ENCODE peak calls at places on chromosomes 13 and 19, in seven cellular contexts. Y is testis; U is SJSA1; D is CD8-positive, alpha-beta memory T cell; T is BE2C; H is Karpas-422; G is Caco-2. A is an unnamed sample. For H3K9me3, the result is how much of the 10 kb centered on the place peaks cover.

GRCh38 chr19:3507371-3508120 is 1.4 kb downstream of the FZR1 start:
- DNase-seq in Y (peak), U (no peak), D (peak), T (no peak), H (no peak), G (no peak), A (peak)

GRCh38 chr19:9205506-9206113 is 13.8 kb downstream of the OR7D4 start:
- DNase-seq in Y (peak), U (peak), D (peak), T (peak), H (peak), G (peak), A (peak)

GRCh38 chr13:102091231-102091630 is 310.6 kb downstream of the FGF14 start:
- DNase-seq in Y (no peak), U (no peak), D (no peak), T (peak), H (peak), G (peak), A (no peak)

GRCh38 chr13:77696863-77697207 is 652 bp upstream of the SLAIN1 start:
- DNase-seq in Y (no peak), U (no peak), D (no peak), T (no peak), H (no peak), G (no peak), A (no peak)

GRCh38 chr13:113904411-113904810 is 40.5 kb upstream of the GAS6 start:
- DNase-seq in Y (peak), U (peak), D (no peak), T (peak), H (peak), G (peak), A (no peak)

GRCh38 chr13:90493667-90494066 is 853.8 kb upstream of the MIR17HG start:
- DNase-seq in Y (no peak), U (no peak), D (no peak), T (no peak), H (no peak), G (no peak), A (no peak)

GRCh38 chr19:38952395-38953165 is 21.8 kb downstream of the MRPS12 start:
- DNase-seq in Y (peak), U (no peak), D (no peak), T (peak), H (peak), G (peak), A (no peak)

GRCh38 chr13:26968431-26969335 is 202.9 kb downstream of the USP12 start:
- DNase-seq in Y (no peak), U (no peak), D (no peak), T (peak), H (no peak), G (peak), A (no peak)

GRCh38 chr13:112869202-112870061 is 99.6 kb upstream of the MCF2L start:
- DNase-seq in Y (no peak), U (no peak), D (no peak), T (no peak), H (no peak), G (no peak), A (no peak)

GRCh38 chr19:18859676-18860301 is 28.0 kb downstream of the UPF1 start:
- DNase-seq in Y (no peak), U (no peak), D (no peak), T (no peak), H (no peak), G (no peak), A (no peak)

GRCh38 chr13:106755542-106755941 is 187.6 kb upstream of the ARGLU1 start:
- DNase-seq in Y (no peak), U (no peak), D (no peak), T (no peak), H (no peak), G (no peak), A (no peak)

GRCh38 chr13:82898625-82899024 is 983.6 kb downstream of the SLITRK1 start:
- DNase-seq in Y (no peak), U (no peak), D (no peak), T (no peak), H (no peak), G (peak), A (no peak)

GRCh38 chr13:31192306-31192705 is 7.5 kb upstream of the B3GLCT start:
- DNase-seq in Y (no peak), U (no peak), D (no peak), T (no peak), H (no peak), G (no peak), A (no peak)

GRCh38 chr19:10624585-10624984 is 768 bp upstream of the SLC44A2 start:
- DNase-seq in Y (no peak), U (no peak), D (no peak), T (no peak), H (no peak), G (no peak), A (no peak)

GRCh38 chr19:11475861-11476260 is 5.0 kb downstream of the ELAVL3 start:
- DNase-seq in Y (no peak), U (no peak), D (no peak), T (no peak), H (no peak), G (no peak), A (no peak)

DNA sequence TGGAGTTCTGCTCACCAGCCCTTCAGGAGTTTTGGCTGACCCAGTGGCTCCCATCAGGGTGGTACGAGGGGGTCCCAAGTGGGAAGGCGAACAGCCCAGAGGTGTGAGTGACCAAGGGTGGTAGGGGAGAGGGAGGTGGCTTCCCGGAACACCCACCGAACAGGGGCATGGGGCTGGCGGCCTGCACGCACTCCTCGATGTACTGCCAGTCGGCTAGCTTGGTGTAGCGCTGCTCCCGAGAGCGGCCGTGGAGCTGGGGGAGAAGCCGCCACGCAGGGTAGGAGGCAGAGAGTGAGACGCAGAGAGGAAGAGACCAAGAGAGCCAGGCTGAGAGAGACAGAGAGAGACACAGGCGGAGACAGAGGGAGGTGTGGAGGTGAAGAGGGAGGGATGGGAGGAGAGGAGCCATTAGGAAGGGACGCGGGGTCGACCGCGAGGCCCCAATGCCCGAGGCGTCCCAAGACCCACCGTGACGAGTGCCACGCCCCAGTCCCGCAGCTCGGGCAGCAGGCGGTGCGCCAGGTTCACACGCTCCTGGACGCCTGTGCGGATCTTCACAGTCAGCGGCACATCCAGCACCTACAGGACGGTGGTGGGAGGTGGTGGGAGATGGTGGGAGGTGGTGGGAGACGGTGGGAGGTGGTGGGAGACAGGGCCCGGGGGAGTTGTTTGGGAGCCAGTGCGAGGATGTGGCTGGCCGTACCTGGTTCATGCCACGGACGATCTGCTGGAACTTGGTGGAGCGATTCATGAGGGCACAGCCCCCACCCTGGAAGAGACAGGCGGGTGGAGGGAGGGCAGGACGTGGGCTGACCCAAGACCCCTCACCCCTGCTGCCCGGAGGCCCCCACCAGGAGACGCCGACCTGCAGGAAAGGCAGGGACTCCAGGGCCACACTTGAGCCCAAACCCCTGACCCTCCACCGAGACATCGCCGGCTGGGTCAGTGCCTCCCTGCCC is 2.3 kb upstream of the PRR22 start:
- DNase-seq in Y (no peak), U (no peak), D (no peak), T (no peak), H (no peak), G (no peak), A (no peak)
- H3K9me3 ChIP-seq in Y (under half), U (under half), D (under half), T (under half), H (under half), G (under half), A (under half)

GRCh38 chr19:58203814-58204475 is 21.1 kb downstream of the ZNF274 start:
- DNase-seq in Y (peak), U (no peak), D (no peak), T (no peak), H (no peak), G (no peak), A (no peak)

GRCh38 chr19:58209577-58209976 is 19.1 kb upstream of the ZNF544 start:
- DNase-seq in Y (no peak), U (no peak), D (no peak), T (no peak), H (no peak), G (no peak), A (no peak)

DNA sequence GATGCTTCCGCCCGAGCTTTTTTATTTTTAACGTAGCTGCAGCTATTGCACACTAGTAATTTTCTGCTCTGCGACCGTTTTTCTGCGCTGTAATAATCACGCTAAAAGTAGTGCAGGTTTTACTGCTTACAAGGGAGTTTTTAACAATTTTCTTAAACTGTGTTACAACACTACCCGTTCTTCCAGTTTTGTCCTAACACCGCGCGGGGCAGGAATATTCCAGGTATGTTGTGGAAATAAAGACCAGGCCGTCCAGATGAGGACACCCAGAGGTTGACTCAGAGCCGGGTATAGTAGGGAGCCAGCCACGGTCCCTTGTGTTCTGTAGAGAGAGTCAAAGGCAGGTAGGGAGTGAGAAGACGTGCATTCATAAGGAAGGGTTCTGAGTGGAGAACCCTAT is 21.7 kb downstream of the ZNF274 start:
- DNase-seq in Y (no peak), U (no peak), D (no peak), T (no peak), H (no peak), G (no peak), A (no peak)
- H3K9me3 ChIP-seq in Y (under half), U (half or more), D (half or more), T (under half), H (half or more), G (half or more), A (half or more)

GRCh38 chr19:57512845-57513244 is 13.1 kb downstream of the ZNF773 start:
- DNase-seq in Y (no peak), U (no peak), D (no peak), T (no peak), H (peak), G (peak), A (no peak)
- H3K9me3 ChIP-seq in Y (under half), U (under half), D (under half), T (under half), H (half or more), G (under half), A (under half)

GRCh38 chr19:57637379-57637778 is 4.4 kb downstream of the ZNF211 start:
- DNase-seq in Y (no peak), U (no peak), D (no peak), T (no peak), H (no peak), G (no peak), A (no peak)

GRCh38 chr19:57643734-57644133 is 10.8 kb downstream of the ZNF211 start:
- DNase-seq in Y (no peak), U (no peak), D (no peak), T (no peak), H (no peak), G (no peak), A (no peak)

GRCh38 chr19:57648336-57649003 is 15.5 kb downstream of the ZNF211 start:
- DNase-seq in Y (peak), U (no peak), D (no peak), T (peak), H (no peak), G (no peak), A (no peak)

GRCh38 chr19:57641715-57642234 is 8.8 kb downstream of the ZNF211 start:
- DNase-seq in Y (no peak), U (no peak), D (no peak), T (no peak), H (no peak), G (no peak), A (no peak)

GRCh38 chr19:57642396-57643046 is 9.6 kb downstream of the ZNF211 start:
- DNase-seq in Y (no peak), U (no peak), D (no peak), T (no peak), H (no peak), G (no peak), A (no peak)
- H3K9me3 ChIP-seq in Y (under half), U (under half), D (half or more), T (under half), H (under half), G (under half), A (under half)

GRCh38 chr19:19911150-19911549 is 10.4 kb downstream of the ZNF93 start:
- DNase-seq in Y (no peak), U (no peak), D (no peak), T (no peak), H (no peak), G (no peak), A (no peak)
- H3K9me3 ChIP-seq in Y (under half), U (under half), D (under half), T (under half), H (under half), G (under half), A (under half)

A was measured in T-helper 17 cell.